ENCODE peak calls at places on chromosomes 2 and 18, in five cellular contexts. W, K, T, X and R are unnamed samples.
A peak's percentile ranks its signal among the peaks of the same experiment; 100 is the strongest.

GRCh38 chr2:11899264-11899818 is 152.9 kb downstream of the LPIN1 start:
- DNase-seq in W (peak; percentile 63), K (no peak), X (peak; percentile 65), T (no peak), R (no peak)

GRCh38 chr18:3649559-3650426 is 199.8 kb downstream of the TGIF1 start:
- DNase-seq in T (peak; percentile 41), W (peak; percentile 83), X (peak; percentile 77), K (peak; percentile 79), R (no peak)

GRCh38 chr2:227324671-227325055 is 388 bp upstream of the MFF start:
- DNase-seq in T (no peak), W (peak; percentile 32), K (no peak), X (no peak), R (no peak)

GRCh38 chr18:8506251-8507049 is 102.8 kb upstream of the RAB12 start:
- DNase-seq in W (no peak), T (no peak), X (no peak), K (peak; percentile 23), R (no peak)

GRCh38 chr2:176679306-176679705 is 410.1 kb downstream of the MTX2 start:
- DNase-seq in T (no peak), K (no peak), W (no peak), X (no peak), R (no peak)

GRCh38 chr2:120310136-120310535 is 35.8 kb upstream of the INHBB start:
- DNase-seq in T (no peak), X (no peak), K (no peak), W (no peak), R (no peak)

GRCh38 chr2:86750240-86750839 is 30.2 kb downstream of the RMND5A start:
- DNase-seq in T (no peak), K (no peak), W (no peak), X (peak; percentile 23), R (no peak)

GRCh38 chr2:29104589-29105164 is 10.5 kb upstream of the CLIP4 start:
- DNase-seq in X (no peak), T (no peak), K (no peak), W (no peak), R (no peak)

GRCh38 chr2:201984800-201985525 is 48.7 kb upstream of the FZD7 start:
- DNase-seq in K (no peak), X (no peak), W (no peak), T (peak; percentile 36), R (no peak)

GRCh38 chr2:196263181-196263747 is 91.9 kb upstream of the STK17B start:
- DNase-seq in K (no peak), T (peak; percentile 44), W (peak; percentile 64), X (peak; percentile 45), R (no peak)

GRCh38 chr2:34012728-34013302 is 413.7 kb upstream of the FAM98A start:
- DNase-seq in K (no peak), X (peak; percentile 55), W (peak; percentile 23), T (peak; percentile 66), R (no peak)

GRCh38 chr2:145356046-145356445 is 836.1 kb upstream of the ZEB2 start:
- DNase-seq in X (no peak), K (no peak), T (no peak), W (peak; percentile 41), R (no peak)

GRCh38 chr2:97761192-97761591 is 47.8 kb downstream of the ZAP70 start:
- DNase-seq in K (no peak), X (no peak), W (no peak), T (no peak), R (no peak)

GRCh38 chr2:176088048-176088936 is 4.2 kb upstream of the HOXD13 start:
- DNase-seq in T (peak; percentile 40), K (no peak), W (peak; percentile 23), X (peak; percentile 42), R (no peak)

GRCh38 chr2:110720547-110720946 is 11.8 kb upstream of the ACOXL start:
- DNase-seq in K (no peak), T (no peak), X (no peak), W (no peak), R (no peak)

GRCh38 chr18:48374423-48375149 is 34.6 kb downstream of the ZBTB7C start:
- DNase-seq in W (no peak), T (no peak), X (no peak), K (peak; percentile 58), R (no peak)

GRCh38 chr18:55509631-55510372 is 78.2 kb downstream of the TCF4 start:
- DNase-seq in T (no peak), W (peak; percentile 95), X (peak; percentile 72), K (no peak), R (no peak)

GRCh38 chr2:190340369-190340768 is 3.0 kb upstream of the INPP1 start:
- DNase-seq in K (no peak), T (no peak), W (no peak), X (peak; percentile 11), R (no peak)

GRCh38 chr18:6626457-6626856 is 103.1 kb upstream of the ARHGAP28 start:
- DNase-seq in W (no peak), T (no peak), X (no peak), K (no peak), R (no peak)

GRCh38 chr2:129087133-129087813 is 768.6 kb upstream of the HS6ST1 start:
- DNase-seq in K (peak; percentile 72), T (peak; percentile 25), X (no peak), W (no peak), R (peak; percentile 67)

GRCh38 chr2:182593394-182593707 is 122.7 kb upstream of the DNAJC10 start:
- DNase-seq in K (no peak), X (peak; percentile 62), T (no peak), W (peak; percentile 90), R (no peak)

GRCh38 chr2:28975671-28976070 is 5.4 kb upstream of the TOGARAM2 start:
- DNase-seq in W (no peak), T (no peak), X (no peak), K (no peak), R (no peak)

GRCh38 chr2:86216577-86217555 is 17.6 kb downstream of the MRPL35 start:
- DNase-seq in W (no peak), X (no peak), K (peak; percentile 52), T (no peak), R (no peak)

GRCh38 chr2:97742381-97742847 is 29.0 kb downstream of the ZAP70 start:
- DNase-seq in K (no peak), X (peak; percentile 15), W (no peak), T (no peak), R (no peak)

GRCh38 chr18:52451851-52452250 is 111.9 kb downstream of the DCC start:
- DNase-seq in W (no peak), X (no peak), T (no peak), K (no peak), R (no peak)

GRCh38 chr2:220134756-220135534 is 507.5 kb downstream of the SLC4A3 start:
- DNase-seq in X (peak; percentile 33), W (peak; percentile 37), K (no peak), T (no peak), R (no peak)

GRCh38 chr18:79450289-79450920 is 54.7 kb downstream of the NFATC1 start:
- DNase-seq in W (no peak), T (no peak), X (no peak), K (no peak), R (no peak)

GRCh38 chr18:79449551-79450288 is 54.0 kb downstream of the NFATC1 start:
- DNase-seq in K (no peak), T (no peak), W (no peak), X (no peak), R (no peak)

GRCh38 chr18:79452991-79453645 is 57.4 kb downstream of the NFATC1 start:
- DNase-seq in X (no peak), W (no peak), K (no peak), T (no peak), R (no peak)

GRCh38 chr18:79452190-79452990 is 56.7 kb downstream of the NFATC1 start:
- DNase-seq in X (no peak), K (no peak), T (no peak), W (no peak), R (no peak)

DNA sequence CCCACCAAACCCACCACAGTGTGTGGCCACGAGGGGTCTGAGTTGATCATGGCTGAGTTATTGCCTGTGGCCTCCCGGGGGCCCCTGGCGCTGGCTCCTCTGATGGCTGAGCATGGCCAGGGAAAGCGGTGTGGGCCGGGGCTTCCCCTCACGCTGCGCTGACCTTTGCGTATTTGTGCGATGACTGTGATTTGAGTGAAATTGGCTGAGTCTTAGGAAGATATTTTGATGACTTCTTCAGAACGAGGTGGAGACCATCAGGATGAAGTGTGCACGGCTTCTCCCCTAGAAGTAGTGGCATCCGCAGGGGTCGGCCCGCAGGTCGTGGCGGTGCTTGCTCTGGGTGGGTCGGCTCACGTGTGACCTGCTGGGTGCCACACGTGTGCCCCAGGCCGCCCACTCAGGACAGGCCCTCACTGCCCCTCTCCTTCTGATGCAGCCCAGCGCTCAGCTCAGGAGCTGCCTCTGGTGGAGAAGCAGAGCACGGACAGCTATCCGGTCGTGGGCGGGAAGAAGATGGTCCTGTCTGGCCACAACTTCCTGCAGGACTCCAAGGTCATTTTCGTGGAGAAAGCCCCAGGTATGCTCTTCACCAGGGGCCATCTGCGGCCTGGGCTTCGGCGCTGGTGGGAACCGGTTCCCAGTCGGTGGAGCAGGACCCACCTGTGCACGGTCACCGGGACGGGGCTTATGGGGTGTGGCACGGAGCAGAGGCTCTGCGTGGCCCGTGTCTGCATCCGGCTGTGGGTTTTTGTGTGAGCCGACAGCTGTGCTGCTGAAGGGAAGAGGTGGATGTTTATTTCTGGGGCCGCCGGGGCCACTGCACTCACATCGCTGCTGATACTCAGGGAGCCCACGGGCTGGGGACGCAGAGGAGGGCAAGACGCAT is 55.8 kb downstream of the NFATC1 start:
- DNase-seq in X (no peak), W (no peak), K (no peak), T (no peak), R (no peak)
- H3K36me3 ChIP-seq in X (no peaks in the 10 kb centered on the region), W (peaks cover 7% of the 10 kb centered on the region), K (peaks cover 53% of the 10 kb centered on the region), T (no peaks in the 10 kb centered on the region), R (peaks cover 56% of the 10 kb centered on the region)

DNA sequence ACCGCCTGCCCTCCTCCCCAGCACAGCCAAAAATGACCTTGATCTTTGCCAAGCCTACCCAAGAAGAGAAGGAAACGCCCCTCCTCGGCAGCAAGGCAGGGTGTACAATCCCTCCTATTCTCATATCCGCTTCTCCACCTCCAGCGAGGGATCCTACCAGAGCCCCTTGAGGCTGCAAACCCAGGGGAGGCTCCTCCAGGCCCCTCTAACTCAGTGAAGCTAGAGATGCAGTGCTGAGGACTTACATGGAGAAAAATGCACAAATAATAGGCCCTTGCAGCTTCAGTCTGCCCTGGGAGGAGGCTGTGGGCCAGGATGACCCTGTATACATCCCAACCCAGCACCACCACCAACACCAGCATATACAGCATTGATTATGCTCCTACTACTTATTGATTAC is 46.9 kb upstream of the POMC start:
- DNase-seq in K (no peak), T (no peak), X (no peak), W (no peak), R (no peak)
- H3K27ac ChIP-seq in K (peak overlapping the region; percentile 78), T (peak overlapping the region; percentile 71), X (no peak overlapping the region), W (no peak overlapping the region), R (peak overlapping the region; percentile 69)

GRCh38 chr2:3727397-3728045 is 24.1 kb downstream of the DCDC2C start:
- DNase-seq in K (no peak), X (no peak), T (no peak), W (no peak), R (no peak)

GRCh38 chr2:3726511-3726910 is 23.1 kb downstream of the DCDC2C start:
- DNase-seq in T (no peak), K (no peak), W (no peak), X (no peak), R (no peak)

GRCh38 chr2:3729055-3729448 is 25.7 kb downstream of the DCDC2C start:
- DNase-seq in T (no peak), K (no peak), X (no peak), W (no peak), R (no peak)

GRCh38 chr2:3729786-3730185 is 26.4 kb downstream of the DCDC2C start:
- DNase-seq in X (no peak), T (no peak), W (no peak), K (no peak), R (no peak)

GRCh38 chr2:3728104-3729054 is 25.0 kb downstream of the DCDC2C start:
- DNase-seq in T (no peak), W (peak; percentile 67), K (no peak), X (peak; percentile 76), R (no peak)
- H3K4me3 ChIP-seq in T (no peak overlapping the region), W (no peak overlapping the region), K (no peak overlapping the region), X (no peak overlapping the region), R (peak overlapping the region; percentile 35)

GRCh38 chr2:54649191-54649590 is 74.3 kb upstream of the EML6 start:
- DNase-seq in K (no peak), X (no peak), W (no peak), T (no peak), R (no peak)
- H3K36me3 ChIP-seq in K (peaks cover 100% of the 10 kb centered on the region), X (peaks cover 32% of the 10 kb centered on the region), W (peaks cover 69% of the 10 kb centered on the region), T (peaks cover 31% of the 10 kb centered on the region), R (peaks cover 93% of the 10 kb centered on the region)